ENCODE peak calls at places on chromosomes 11 and 22, in six cellular contexts. Y is tibial nerve, X is A549, F is GM23338, J is GM13976, L is thyroid gland. I is an unnamed sample.

GRCh38 chr11:73106347-73106746 is 35.8 kb downstream of the FCHSD2 start:
- DNase-seq in Y (no peak), X (no peak), F (no peak), J (no peak), L (no peak), I (no peak)

GRCh38 chr22:44399196-44399837 is 86.6 kb upstream of the SHISAL1 start:
- DNase-seq in Y (no peak), X (no peak), F (no peak), J (no peak), L (no peak), I (no peak)

GRCh38 chr11:33377852-33378385 is 120.7 kb downstream of the HIPK3 start:
- DNase-seq in Y (no peak), X (no peak), F (no peak), J (no peak), L (no peak), I (no peak)

GRCh38 chr11:94077568-94078293 is 50.9 kb upstream of the PANX1 start:
- DNase-seq in Y (no peak), X (no peak), F (no peak), J (no peak), L (peak; percentile 18), I (no peak)

GRCh38 chr11:8566613-8567210 is 27.3 kb downstream of the STK33 start:
- DNase-seq in Y (no peak), X (no peak), F (peak; percentile 72), J (peak; percentile 17), L (no peak), I (peak; percentile 16)

GRCh38 chr11:69939551-69940245 is 120.5 kb upstream of the FGF3 start:
- DNase-seq in Y (no peak), X (no peak), F (no peak), J (no peak), L (peak; percentile 57), I (no peak)

GRCh38 chr11:58330861-58331260 is 28.0 kb downstream of the OR5B17 start:
- DNase-seq in Y (no peak), X (no peak), F (no peak), J (no peak), L (no peak), I (no peak)

GRCh38 chr11:13215157-13215556 is 62.4 kb upstream of the BMAL1 start:
- DNase-seq in Y (no peak), X (peak; percentile 71), F (no peak), J (no peak), L (no peak), I (no peak)

GRCh38 chr11:17273668-17274321 is 2.7 kb upstream of the NUCB2 start:
- DNase-seq in Y (no peak), X (no peak), F (peak; percentile 83), J (no peak), L (no peak), I (peak; percentile 6)

GRCh38 chr22:28019360-28019759 is 100.3 kb upstream of the PITPNB start:
- DNase-seq in Y (no peak), X (no peak), F (no peak), J (no peak), L (peak; percentile 54), I (no peak)

GRCh38 chr11:41849250-41849649 is 389.8 kb upstream of the LRRC4C start:
- DNase-seq in Y (no peak), X (no peak), F (no peak), J (no peak), L (no peak), I (no peak)

GRCh38 chr11:46279393-46280099 is 2.1 kb downstream of the CREB3L1 start:
- DNase-seq in Y (no peak), X (no peak), F (no peak), J (no peak), L (no peak), I (no peak)

GRCh38 chr11:78351979-78352731 is 65.5 kb downstream of the GAB2 start:
- DNase-seq in Y (no peak), X (no peak), F (no peak), J (no peak), L (no peak), I (no peak)

GRCh38 chr11:82823635-82824614 is 76.3 kb downstream of the PRCP start:
- DNase-seq in Y (no peak), X (no peak), F (no peak), J (no peak), L (no peak), I (no peak)

GRCh38 chr11:36037031-36037430 is 93.2 kb downstream of the LDLRAD3 start:
- DNase-seq in Y (no peak), X (no peak), F (no peak), J (no peak), L (peak; percentile 48), I (no peak)

GRCh38 chr11:36044636-36045035 is 100.8 kb downstream of the LDLRAD3 start:
- DNase-seq in Y (no peak), X (no peak), F (no peak), J (no peak), L (no peak), I (no peak)

DNA sequence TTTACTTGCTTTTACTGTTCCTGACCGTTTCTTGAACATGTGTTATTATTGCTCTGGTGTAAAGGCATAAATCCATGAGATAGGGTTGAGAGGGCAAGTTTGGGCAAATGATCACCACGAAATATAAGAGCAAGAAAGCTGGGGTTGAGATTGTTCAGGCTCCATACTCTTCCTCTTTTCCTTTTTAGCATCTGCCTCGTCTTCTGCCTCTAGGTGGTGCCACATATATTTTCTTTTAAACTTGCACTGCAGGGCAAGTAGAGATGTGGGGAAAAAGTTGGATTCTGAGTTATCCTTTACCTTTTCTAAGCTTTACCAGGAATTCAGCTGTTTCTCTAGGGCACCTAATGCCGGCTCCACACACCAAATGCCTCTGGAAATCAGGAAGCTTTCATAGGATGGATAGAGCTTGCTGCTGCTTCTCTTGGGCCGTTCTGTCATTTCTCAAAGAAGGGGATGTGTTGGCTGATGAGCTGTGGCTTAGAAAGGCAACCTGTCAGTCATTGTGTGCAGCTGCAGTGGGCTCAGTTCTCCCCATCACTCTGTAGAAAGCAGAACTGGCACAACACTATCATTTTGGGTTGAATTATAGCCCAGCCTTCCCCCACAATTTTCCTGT is 98.2 kb downstream of the LDLRAD3 start:
- DNase-seq in Y (no peak), X (no peak), F (peak; percentile 43), J (peak; percentile 34), L (no peak), I (no peak)
- TF ChIP-seq CTCF in Y (peak; percentile 22), X (peak; percentile 65), F (peak; percentile 72), J (peak; percentile 38), L (no peak), I (peak; percentile 36)

GRCh38 chr22:39115976-39116621 is 19.1 kb downstream of the APOBEC3H start:
- DNase-seq in Y (no peak), X (no peak), F (no peak), J (no peak), L (no peak), I (no peak)

GRCh38 chr22:39115570-39115969 is 18.5 kb downstream of the APOBEC3H start:
- DNase-seq in Y (no peak), X (no peak), F (no peak), J (no peak), L (no peak), I (no peak)

GRCh38 chr22:39120983-39121382 is 23.9 kb downstream of the APOBEC3H start:
- DNase-seq in Y (no peak), X (no peak), F (no peak), J (no peak), L (no peak), I (no peak)

GRCh38 chr22:39114157-39114511 is 17.1 kb downstream of the APOBEC3H start:
- DNase-seq in Y (no peak), X (no peak), F (peak; percentile 89), J (no peak), L (no peak), I (peak; percentile 40)

GRCh38 chr22:39117585-39118191 is 20.6 kb downstream of the APOBEC3H start:
- DNase-seq in Y (peak; percentile 48), X (peak; percentile 36), F (peak; percentile 85), J (peak; percentile 73), L (peak; percentile 61), I (peak; percentile 47)
- TF ChIP-seq CTCF in Y (peak; percentile 22), X (peak; percentile 36), F (peak; percentile 79), J (peak; percentile 42), L (no peak), I (peak; percentile 34)

DNA sequence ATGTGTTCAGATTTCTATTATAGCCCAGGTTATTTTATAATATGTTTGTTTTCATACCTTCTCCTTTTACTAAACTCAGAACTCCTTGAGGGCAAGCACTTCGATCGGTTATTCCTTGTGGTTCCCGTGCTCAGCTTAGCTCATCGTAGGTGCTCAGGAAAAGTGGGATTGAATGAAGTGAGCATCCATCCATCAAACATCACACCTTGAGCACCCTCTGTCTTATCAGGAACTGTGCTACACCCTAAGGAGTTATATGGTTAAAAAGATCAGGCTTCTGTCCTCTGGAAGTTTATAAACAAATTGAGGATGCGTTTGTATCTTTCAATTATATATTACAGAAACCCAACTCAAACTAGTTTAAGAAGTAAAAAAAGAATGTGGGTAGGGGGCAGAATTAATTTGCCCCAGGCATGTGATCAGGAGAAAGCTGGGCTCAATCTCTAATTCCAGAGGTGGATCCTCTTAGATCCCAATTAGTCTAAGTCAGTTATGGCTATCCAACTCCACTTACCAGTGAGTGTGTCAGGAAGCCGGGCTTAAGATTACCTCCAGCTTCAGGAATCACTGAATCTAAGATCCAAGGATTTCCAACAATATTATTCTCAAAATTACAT is 59.9 kb upstream of the RRAS2 start:
- DNase-seq in Y (no peak), X (peak; percentile 67), F (peak; percentile 92), J (peak; percentile 44), L (no peak), I (no peak)
- TF ChIP-seq CTCF in Y (no peak), X (peak; percentile 65), F (peak; percentile 90), J (peak; percentile 40), L (no peak), I (peak; percentile 8)

GRCh38 chr11:102486584-102486983 is 34.0 kb upstream of the TMEM123 start:
- DNase-seq in Y (no peak), X (no peak), F (peak; percentile 37), J (no peak), L (no peak), I (no peak)

GRCh38 chr11:102485095-102485722 is 32.6 kb upstream of the TMEM123 start:
- DNase-seq in Y (no peak), X (no peak), F (no peak), J (no peak), L (no peak), I (no peak)

GRCh38 chr11:102489469-102490145 is 37.0 kb upstream of the TMEM123 start:
- DNase-seq in Y (no peak), X (no peak), F (no peak), J (no peak), L (no peak), I (no peak)

GRCh38 chr11:102487214-102487613 is 34.6 kb upstream of the TMEM123 start:
- DNase-seq in Y (no peak), X (no peak), F (no peak), J (no peak), L (no peak), I (no peak)

DNA sequence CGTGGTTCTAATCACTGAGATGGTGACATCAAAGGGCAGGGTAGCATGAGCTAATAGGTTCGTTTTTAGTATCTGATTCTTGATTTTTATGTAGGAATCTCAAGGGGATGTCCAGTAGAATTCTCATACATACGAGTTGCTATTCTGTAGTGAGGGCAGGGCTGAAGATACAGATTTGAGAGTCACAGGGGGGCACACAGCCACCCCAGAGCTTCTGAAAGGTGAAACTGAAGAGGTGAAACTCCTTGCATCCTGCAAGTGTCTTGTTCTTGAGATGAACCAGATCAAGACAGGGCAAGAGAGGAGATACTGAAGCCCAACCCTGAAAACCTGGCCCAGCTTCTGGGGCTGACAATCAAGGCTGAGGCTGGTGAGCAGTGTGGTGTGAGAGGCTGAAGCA is 35.6 kb upstream of the TMEM123 start:
- DNase-seq in Y (no peak), X (no peak), F (no peak), J (no peak), L (no peak), I (no peak)
- TF ChIP-seq CTCF in Y (no peak), X (no peak), F (no peak), J (no peak), L (no peak), I (no peak)

I was measured in nephron progenitor cell.